ENCODE peak calls at places on chromosome 15, in four cellular contexts. G is GM12878, I is HepG2, H is K562. D is an unnamed sample.

GRCh38 chr15:75531041-75531450 is 48.1 kb downstream of the PTPN9 start:
- DNase-seq in G (no peak), I (no peak), H (no peak), D (no peak)

GRCh38 chr15:66523926-66524325 is 18.8 kb downstream of the ZWILCH start:
- DNase-seq in G (no peak), I (no peak), H (no peak), D (no peak)

GRCh38 chr15:69224383-69224782 is 63.9 kb downstream of the GLCE start:
- DNase-seq in G (no peak), I (peak; percentile 94), H (no peak), D (peak; percentile 18)

GRCh38 chr15:66848116-66848515 is 146.1 kb downstream of the SMAD6 start:
- DNase-seq in G (no peak), I (no peak), H (no peak), D (no peak)

GRCh38 chr15:84772467-84772866 is 24.1 kb downstream of the ZNF592 start:
- DNase-seq in G (no peak), I (no peak), H (no peak), D (no peak)

GRCh38 chr15:101579766-101580165 is 72.4 kb downstream of the TM2D3 start:
- DNase-seq in G (no peak), I (no peak), H (no peak), D (no peak)

GRCh38 chr15:73935547-73935946 is 9.3 kb downstream of the LOXL1 start:
- DNase-seq in G (no peak), I (no peak), H (no peak), D (no peak)

GRCh38 chr15:90030376-90030775 is 29.3 kb downstream of the ZNF710 start:
- DNase-seq in G (no peak), I (no peak), H (no peak), D (no peak)

GRCh38 chr15:74193305-74193718 is 9.3 kb downstream of the STRA6 start:
- DNase-seq in G (peak; percentile 37), I (no peak), H (no peak), D (no peak)

GRCh38 chr15:90001062-90001682 is at the start of gene ZNF710:
- DNase-seq in G (no peak), I (no peak), H (peak; percentile 80), D (peak; percentile 61)

GRCh38 chr15:35738370-35738769 is 192.4 kb upstream of the DPH6 start:
- DNase-seq in G (no peak), I (no peak), H (no peak), D (no peak)

GRCh38 chr15:39312984-39313383 is 267.9 kb upstream of the THBS1 start:
- DNase-seq in G (no peak), I (peak; percentile 77), H (no peak), D (peak; percentile 19)
- TF ChIP-seq CTCF in G (peak; percentile 27), I (peak; percentile 69), H (peak; percentile 34), D (no peak)

GRCh38 chr15:50321680-50322079 is 33.3 kb downstream of the GABPB1 start:
- DNase-seq in G (no peak), I (no peak), H (no peak), D (no peak)
- TF ChIP-seq CBFB in G (no peak), I (no peak), H (no peak), D (no peak)

GRCh38 chr15:70512772-70513362 is 250.5 kb downstream of the UACA start:
- DNase-seq in G (no peak), I (peak; percentile 47), H (peak; percentile 80), D (peak; percentile 84)
- TF ChIP-seq CTCF in G (peak; percentile 99), I (peak; percentile 76), H (peak; percentile 100), D (peak; percentile 79)

GRCh38 chr15:37004373-37004869 is 95.9 kb downstream of the MEIS2 start:
- DNase-seq in G (no peak), I (no peak), H (no peak), D (no peak)

GRCh38 chr15:37004981-37005735 is 95.2 kb downstream of the MEIS2 start:
- DNase-seq in G (no peak), I (no peak), H (no peak), D (no peak)

GRCh38 chr15:37002041-37002689 is 98.2 kb downstream of the MEIS2 start:
- DNase-seq in G (no peak), I (no peak), H (peak; percentile 21), D (no peak)

GRCh38 chr15:36999778-37000177 is 100.6 kb downstream of the MEIS2 start:
- DNase-seq in G (no peak), I (no peak), H (no peak), D (no peak)

GRCh38 chr15:37001436-37001835 is 98.9 kb downstream of the MEIS2 start:
- DNase-seq in G (no peak), I (no peak), H (no peak), D (no peak)
- TF ChIP-seq CBFB in G (no peak), I (no peak), H (no peak), D (no peak)

DNA sequence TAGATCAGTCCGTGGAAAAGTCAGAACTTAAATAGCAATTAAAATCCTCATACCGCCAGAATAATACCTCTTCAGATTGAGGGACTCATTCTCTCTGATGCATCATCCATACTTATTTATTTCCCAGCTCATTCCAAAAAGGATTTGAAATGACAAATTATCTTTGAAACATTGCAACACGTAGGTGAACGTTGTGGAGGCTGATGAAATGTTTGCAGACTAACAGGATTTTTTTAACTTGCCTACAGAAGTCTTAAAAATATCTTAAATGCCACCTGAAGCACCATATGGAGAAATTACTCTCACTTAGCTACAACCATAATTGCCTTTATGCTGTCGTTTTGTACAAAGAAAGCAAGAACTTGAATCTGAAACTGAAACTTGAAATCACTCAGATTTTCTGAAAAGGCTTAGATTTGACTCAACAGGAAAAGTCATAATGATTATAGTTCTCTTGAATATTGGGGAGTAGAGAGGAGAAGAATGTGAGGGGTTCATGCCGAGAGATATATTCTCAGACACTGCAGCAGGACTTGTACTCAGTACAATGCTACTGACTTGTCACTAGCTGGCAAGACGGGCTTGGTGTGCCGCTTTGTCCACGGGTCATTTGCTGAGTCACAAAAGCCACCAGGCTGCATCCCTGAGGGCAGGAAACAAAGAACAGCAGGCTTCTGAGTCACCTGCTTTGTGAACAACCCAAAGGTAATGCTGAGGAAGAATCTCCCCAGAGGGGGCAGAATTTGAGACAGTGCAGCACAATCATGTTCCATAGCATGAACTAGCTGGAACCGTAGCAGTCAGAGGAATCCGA is 7.1 kb upstream of the FMN1 start:
- DNase-seq in G (peak; percentile 68), I (peak; percentile 76), H (peak; percentile 16), D (peak; percentile 49)
- TF ChIP-seq CTCF in G (no peak), I (peak; percentile 31), H (no peak), D (no peak)

GRCh38 chr15:48622227-48622626 is 23.3 kb downstream of the FBN1 start:
- DNase-seq in G (no peak), I (no peak), H (no peak), D (no peak)
- TF ChIP-seq CBFB in G (no peak), I (no peak), H (no peak), D (no peak)

GRCh38 chr15:88920186-88920891 is 7.2 kb upstream of the MFGE8 start:
- DNase-seq in G (no peak), I (no peak), H (no peak), D (no peak)

GRCh38 chr15:88917764-88918163 is 4.6 kb upstream of the MFGE8 start:
- DNase-seq in G (no peak), I (no peak), H (no peak), D (no peak)

GRCh38 chr15:88913850-88914169 is 631 bp upstream of the MFGE8 start:
- DNase-seq in G (no peak), I (no peak), H (no peak), D (no peak)

GRCh38 chr15:88915354-88915753 is 2.2 kb upstream of the MFGE8 start:
- DNase-seq in G (no peak), I (no peak), H (no peak), D (no peak)

GRCh38 chr15:88918738-88919137 is 5.6 kb upstream of the MFGE8 start:
- DNase-seq in G (peak; percentile 75), I (no peak), H (no peak), D (no peak)
- TF ChIP-seq CTCF in G (no peak), I (no peak), H (no peak), D (no peak)

GRCh38 chr15:30953731-30954378 is 37.6 kb downstream of the MTMR10 start:
- DNase-seq in G (no peak), I (no peak), H (peak; percentile 77), D (no peak)
- TF ChIP-seq CBFB in G (no peak), I (no peak), H (no peak), D (no peak)

DNA sequence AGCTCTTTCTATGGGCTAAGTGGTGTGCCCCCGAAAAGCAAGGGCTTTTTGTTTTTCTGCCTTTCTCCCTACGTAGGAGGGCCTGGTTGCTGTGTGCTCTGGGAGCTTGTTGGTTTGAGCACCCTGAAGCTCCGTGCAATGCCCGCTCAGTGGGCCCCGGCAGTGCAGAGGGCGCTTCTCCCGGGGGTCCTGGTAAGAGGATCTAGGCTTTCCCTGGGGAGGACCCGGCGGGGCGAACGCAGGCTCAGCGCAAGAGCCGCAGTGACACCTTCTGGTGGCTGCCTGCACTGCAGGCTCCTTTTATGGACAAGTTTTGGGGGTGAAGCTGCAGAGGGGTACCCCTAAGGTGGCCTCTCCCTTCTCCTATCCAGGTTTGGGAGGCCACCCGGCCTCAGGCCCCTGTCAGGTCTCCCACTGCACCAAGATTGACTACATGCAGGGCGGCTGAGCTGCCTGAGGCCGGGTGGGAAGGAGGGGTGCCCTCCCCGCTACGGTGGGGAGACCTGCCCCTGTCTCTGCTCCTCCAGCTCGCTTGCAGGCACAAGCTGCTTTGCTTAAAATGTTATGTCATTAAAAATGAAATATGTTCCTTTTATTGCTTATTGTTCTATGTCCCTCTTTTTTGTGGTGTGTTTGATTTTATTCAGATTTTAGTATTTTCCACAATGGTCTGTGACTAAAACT is 387.9 kb downstream of the GABRG3 start:
- DNase-seq in G (no peak), I (peak; percentile 5), H (peak; percentile 56), D (peak; percentile 82)
- TF ChIP-seq CTCF in G (peak; percentile 0), I (peak; percentile 76), H (peak; percentile 71), D (peak; percentile 94)

GRCh38 chr15:77037475-77038209 is 33.3 kb downstream of the TSPAN3 start:
- DNase-seq in G (no peak), I (no peak), H (no peak), D (peak; percentile 4)
- TF ChIP-seq CBFB in G (no peak), I (no peak), H (no peak), D (no peak)